ENCODE peak calls at places on chromosomes 7 and 10, in four cellular contexts. Q, Z, S and E are unnamed samples.

GRCh38 chr10:29495366-29495765 is 139.4 kb downstream of the SVIL start:
- DNase-seq in Q (no peak), Z (no peak), S (no peak), E (no peak)

GRCh38 chr7:7271094-7271874 is 88.9 kb downstream of the C1GALT1 start:
- DNase-seq in Q (no peak), Z (no peak), S (no peak), E (no peak)

GRCh38 chr7:148191391-148192076 is 399.0 kb upstream of the C7orf33 start:
- DNase-seq in Q (no peak), Z (no peak), S (no peak), E (no peak)

GRCh38 chr10:75205908-75206307 is 4.7 kb upstream of the VDAC2 start:
- DNase-seq in Q (no peak), Z (no peak), S (no peak), E (no peak)

GRCh38 chr7:74015670-74016069 is 12.3 kb upstream of the ELN start:
- DNase-seq in Q (no peak), Z (no peak), S (no peak), E (no peak)

GRCh38 chr7:27689045-27689877 is 26.6 kb upstream of the HIBADH start:
- DNase-seq in Q (no peak), Z (peak), S (peak), E (peak)

GRCh38 chr10:4596951-4597350 is 229.1 kb upstream of the AKR1E2 start:
- DNase-seq in Q (no peak), Z (no peak), S (no peak), E (no peak)

GRCh38 chr10:95445837-95446347 is 115.3 kb downstream of the SORBS1 start:
- DNase-seq in Q (peak), Z (peak), S (peak), E (peak)

GRCh38 chr10:30036811-30037210 is 22.6 kb downstream of the JCAD start:
- DNase-seq in Q (no peak), Z (no peak), S (no peak), E (no peak)

GRCh38 chr7:2632717-2633537 is 1.1 kb downstream of the TTYH3 start:
- DNase-seq in Q (no peak), Z (no peak), S (peak), E (no peak)

GRCh38 chr7:127758845-127759244 is 106.9 kb downstream of the SND1 start:
- DNase-seq in Q (no peak), Z (no peak), S (no peak), E (no peak)

GRCh38 chr10:103715430-103715829 is 139.9 kb downstream of the SH3PXD2A start:
- DNase-seq in Q (no peak), Z (peak), S (no peak), E (no peak)

GRCh38 chr7:30915751-30916150 is 4.1 kb downstream of the AQP1 start:
- DNase-seq in Q (no peak), Z (no peak), S (no peak), E (no peak)

GRCh38 chr10:35336084-35336831 is at the start of gene CCNY:
- DNase-seq in Q (peak), Z (peak), S (peak), E (peak)

GRCh38 chr10:73590881-73591577 is at the start of gene USP54:
- DNase-seq in Q (peak), Z (peak), S (no peak), E (no peak)

GRCh38 chr10:66982792-66983481 is 57.1 kb downstream of the LRRTM3 start:
- DNase-seq in Q (no peak), Z (no peak), S (no peak), E (no peak)

GRCh38 chr10:101749033-101749432 is 26.9 kb downstream of the FGF8 start:
- DNase-seq in Q (peak), Z (no peak), S (no peak), E (peak)

GRCh38 chr10:77165445-77166316 is 471.9 kb downstream of the KCNMA1 start:
- DNase-seq in Q (peak), Z (peak), S (peak), E (peak)

GRCh38 chr10:45418859-45419672 is 45.0 kb downstream of the ALOX5 start:
- DNase-seq in Q (no peak), Z (peak), S (peak), E (peak)

GRCh38 chr10:128063736-128064614 is 62.2 kb downstream of the MKI67 start:
- DNase-seq in Q (no peak), Z (no peak), S (no peak), E (no peak)

GRCh38 chr10:49107111-49107889 is 8.0 kb downstream of the VSTM4 start:
- DNase-seq in Q (no peak), Z (no peak), S (no peak), E (no peak)

GRCh38 chr7:123747620-123748141 is 1.1 kb downstream of the WASL start:
- DNase-seq in Q (peak), Z (peak), S (peak), E (peak)

GRCh38 chr7:756928-757560 is 30.0 kb upstream of the PRKAR1B start:
- DNase-seq in Q (no peak), Z (no peak), S (no peak), E (no peak)

GRCh38 chr7:18408461-18408860 is 87.1 kb upstream of the HDAC9 start:
- DNase-seq in Q (no peak), Z (no peak), S (no peak), E (no peak)

GRCh38 chr7:132181946-132182685 is 394.2 kb downstream of the PLXNA4 start:
- DNase-seq in Q (no peak), Z (no peak), S (no peak), E (no peak)

GRCh38 chr7:95794917-95795515 is 22.7 kb downstream of the DYNC1I1 start:
- DNase-seq in Q (peak), Z (peak), S (peak), E (no peak)

GRCh38 chr10:43955002-43955596 is 306.4 kb upstream of the ZNF32 start:
- DNase-seq in Q (no peak), Z (no peak), S (no peak), E (no peak)

GRCh38 chr7:106425017-106425719 is 140.4 kb upstream of the NAMPT start:
- DNase-seq in Q (no peak), Z (no peak), S (no peak), E (no peak)

GRCh38 chr7:111027396-111027795 is 63.5 kb upstream of the LRRN3 start:
- DNase-seq in Q (no peak), Z (no peak), S (no peak), E (no peak)

GRCh38 chr7:94761451-94761850 is 105.5 kb upstream of the SGCE start:
- DNase-seq in Q (no peak), Z (no peak), S (no peak), E (no peak)

GRCh38 chr10:97422921-97423420 is 3.0 kb upstream of the PGAM1 start:
- DNase-seq in Q (no peak), Z (no peak), S (no peak), E (no peak)

GRCh38 chr7:65004575-65004974 is 1.9 kb downstream of the ERV3-1 start:
- DNase-seq in Q (no peak), Z (no peak), S (no peak), E (no peak)

GRCh38 chr7:18890134-18890533 is 227.3 kb downstream of the TWIST1 start:
- DNase-seq in Q (no peak), Z (no peak), S (peak), E (no peak)

GRCh38 chr10:31490858-31491504 is 172.0 kb downstream of the ZEB1 start:
- DNase-seq in Q (no peak), Z (peak), S (no peak), E (no peak)

GRCh38 chr7:51314041-51314440 is 2.6 kb downstream of the COBL start:
- DNase-seq in Q (no peak), Z (no peak), S (no peak), E (no peak)

GRCh38 chr7:55024776-55025175 is 6.0 kb downstream of the EGFR start:
- DNase-seq in Q (no peak), Z (no peak), S (no peak), E (no peak)

GRCh38 chr7:38756521-38756920 is 125.3 kb upstream of the AMPH start:
- DNase-seq in Q (no peak), Z (no peak), S (no peak), E (no peak)

GRCh38 chr7:36620166-36620708 is 104.1 kb downstream of the AOAH start:
- DNase-seq in Q (no peak), Z (no peak), S (no peak), E (no peak)
- TF ChIP-seq FOXJ3 in Q (no peak), Z (no peak), S (no peak), E (no peak)

DNA sequence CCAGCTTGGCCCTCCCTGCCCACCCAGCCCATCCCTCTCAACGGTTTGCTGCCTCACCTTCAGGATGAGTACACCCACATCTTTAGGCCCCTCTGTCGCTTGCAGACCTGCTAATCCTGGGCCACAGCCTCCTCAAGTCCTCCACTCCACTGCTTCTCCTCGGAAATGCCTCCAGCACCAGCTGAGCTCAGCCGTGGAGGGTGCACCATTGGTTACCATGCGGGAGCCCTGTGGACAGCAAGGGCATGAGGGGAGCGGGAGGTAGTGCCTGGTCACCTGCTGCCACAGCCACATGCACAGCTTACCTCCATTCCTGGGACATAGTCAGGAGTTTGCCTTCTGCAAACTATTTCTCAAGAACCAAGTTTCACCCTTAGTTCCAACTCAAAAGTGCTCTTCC is 286.3 kb upstream of the ZMIZ1 start:
- DNase-seq in Q (no peak), Z (no peak), S (no peak), E (no peak)
- TF ChIP-seq FOXJ3 in Q (no peak), Z (no peak), S (no peak), E (no peak)

GRCh38 chr10:2658780-2659179 is 408.6 kb upstream of the PFKP start:
- DNase-seq in Q (no peak), Z (no peak), S (no peak), E (no peak)

GRCh38 chr10:2665772-2666171 is 401.6 kb upstream of the PFKP start:
- DNase-seq in Q (no peak), Z (no peak), S (no peak), E (no peak)

GRCh38 chr10:2660300-2660699 is 407.0 kb upstream of the PFKP start:
- DNase-seq in Q (no peak), Z (no peak), S (no peak), E (no peak)
- TF ChIP-seq FOXJ3 in Q (no peak), Z (no peak), S (no peak), E (no peak)

GRCh38 chr7:101172005-101172853 is 6.9 kb upstream of the VGF start:
- DNase-seq in Q (peak), Z (no peak), S (peak), E (peak)

GRCh38 chr7:101171442-101171837 is 6.1 kb upstream of the VGF start:
- DNase-seq in Q (peak), Z (no peak), S (peak), E (no peak)

GRCh38 chr7:101173752-101174244 is 6.3 kb downstream of the NAT16 start:
- DNase-seq in Q (peak), Z (no peak), S (peak), E (peak)

GRCh38 chr7:101174322-101174854 is 5.7 kb downstream of the NAT16 start:
- DNase-seq in Q (no peak), Z (no peak), S (peak), E (peak)

GRCh38 chr7:101172854-101173751 is 7.0 kb downstream of the NAT16 start:
- DNase-seq in Q (peak), Z (no peak), S (peak), E (peak)
- TF ChIP-seq FOXJ3 in Q (no peak), Z (no peak), S (no peak), E (no peak)

GRCh38 chr7:42471573-42472174 is 234.7 kb upstream of the GLI3 start:
- DNase-seq in Q (no peak), Z (no peak), S (no peak), E (no peak)
- TF ChIP-seq FOXJ3 in Q (no peak), Z (no peak), S (no peak), E (no peak)

GRCh38 chr10:58243269-58243668 is 24.4 kb downstream of the IPMK start:
- DNase-seq in Q (no peak), Z (no peak), S (no peak), E (no peak)

GRCh38 chr10:58240531-58240930 is 27.2 kb downstream of the IPMK start:
- DNase-seq in Q (no peak), Z (no peak), S (no peak), E (no peak)

GRCh38 chr10:58241346-58241745 is 26.3 kb downstream of the IPMK start:
- DNase-seq in Q (no peak), Z (no peak), S (no peak), E (no peak)

GRCh38 chr10:58237014-58237830 is 30.5 kb downstream of the IPMK start:
- DNase-seq in Q (no peak), Z (peak), S (no peak), E (no peak)

DNA sequence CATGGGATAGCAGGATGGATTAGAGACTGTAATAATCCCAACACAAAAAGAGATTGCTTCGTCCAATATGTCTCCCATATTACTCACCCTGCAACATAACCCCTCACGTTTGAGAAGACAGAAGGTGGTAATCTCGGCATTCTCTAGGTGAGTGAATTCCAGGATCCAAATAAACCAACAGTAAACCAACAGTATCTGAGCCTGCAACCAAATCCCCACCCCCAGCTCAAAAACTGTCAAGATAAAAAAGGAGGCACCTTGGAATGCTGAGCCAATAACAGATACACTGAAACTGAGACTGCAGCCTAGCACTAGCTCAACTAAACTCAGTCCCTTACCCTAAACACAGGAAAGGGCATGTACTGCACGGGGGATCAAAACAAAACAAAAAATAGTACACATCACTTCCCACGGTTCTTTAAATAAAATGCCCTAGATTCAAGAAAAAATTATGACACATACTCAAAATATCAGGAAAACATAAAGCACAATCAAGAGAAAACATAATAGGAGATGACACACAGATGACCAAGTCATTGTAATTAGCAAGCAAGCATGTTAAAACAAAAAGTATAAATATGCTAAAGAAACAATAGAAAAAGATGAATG is 28.0 kb downstream of the IPMK start:
- DNase-seq in Q (no peak), Z (no peak), S (no peak), E (no peak)
- TF ChIP-seq FOXJ3 in Q (no peak), Z (no peak), S (no peak), E (no peak)